ENCODE peak calls at places on chromosomes 13 and 19, in eight cellular contexts. A, Y, U, M, P, R, S and K are unnamed samples.

GRCh38 chr19:47253970-47254369 is 2.4 kb upstream of the CCDC9 start:
- DNase-seq in A (no peak), Y (no peak), U (no peak), M (no peak), P (no peak), R (no peak), S (no peak), K (no peak)

GRCh38 chr13:99356216-99357089 is 49.3 kb upstream of the GPR183 start:
- DNase-seq in A (no peak), Y (peak; percentile 31), U (peak; percentile 92), M (peak; percentile 92), P (peak; percentile 60), R (no peak), S (no peak), K (no peak)

GRCh38 chr13:44768233-44768632 is 192.1 kb upstream of the TSC22D1 start:
- DNase-seq in A (no peak), Y (no peak), U (no peak), M (peak; percentile 28), P (no peak), R (no peak), S (no peak), K (no peak)

GRCh38 chr19:30150626-30151025 is 208.6 kb downstream of the URI1 start:
- DNase-seq in A (no peak), Y (no peak), U (no peak), M (no peak), P (no peak), R (no peak), S (no peak), K (no peak)

GRCh38 chr19:33295621-33296472 is 6.5 kb downstream of the CEBPA start:
- DNase-seq in A (no peak), Y (no peak), U (no peak), M (no peak), P (no peak), R (no peak), S (no peak), K (no peak)

GRCh38 chr13:101140087-101140770 is 276.1 kb downstream of the NALCN start:
- DNase-seq in A (no peak), Y (no peak), U (no peak), M (no peak), P (no peak), R (no peak), S (no peak), K (no peak)

GRCh38 chr19:29506619-29506911 is 19.2 kb upstream of the VSTM2B start:
- DNase-seq in A (no peak), Y (no peak), U (no peak), M (no peak), P (no peak), R (no peak), S (no peak), K (no peak)

GRCh38 chr19:7934766-7935165 is 8.7 kb downstream of the TIMM44 start:
- DNase-seq in A (no peak), Y (no peak), U (no peak), M (no peak), P (no peak), R (no peak), S (no peak), K (no peak)

GRCh38 chr19:13827656-13828055 is 32.4 kb downstream of the ZSWIM4 start:
- DNase-seq in A (no peak), Y (no peak), U (no peak), M (no peak), P (no peak), R (no peak), S (no peak), K (no peak)

DNA sequence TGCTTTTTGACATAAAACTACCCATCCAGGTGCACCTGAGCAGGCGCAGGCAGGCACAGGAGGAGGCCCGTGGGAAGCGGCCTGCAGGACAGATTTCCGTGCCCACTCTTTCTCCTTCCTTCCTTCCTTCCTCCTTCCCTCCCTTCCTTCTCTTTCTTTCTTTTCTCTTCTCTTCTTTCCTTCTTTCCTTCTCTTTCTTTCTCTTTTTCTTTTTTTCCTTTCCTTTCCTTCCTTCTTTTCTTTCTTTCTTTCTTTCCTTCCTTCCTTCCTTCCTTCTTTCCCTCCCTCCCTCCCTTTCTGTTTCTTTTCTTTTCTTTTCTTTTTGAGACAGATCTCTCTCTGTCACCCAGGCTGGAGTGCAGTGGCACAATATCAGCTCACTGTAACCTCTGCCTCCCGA is 21.2 kb upstream of the TMEM255B start:
- DNase-seq in A (no peak), Y (no peak), U (no peak), M (no peak), P (no peak), R (no peak), S (no peak), K (no peak)
- TF ChIP-seq CTCF in A (no peak), Y (no peak), U (no peak), M (no peak), P (no peak), R (no peak), S (no peak), K (no peak)

DNA sequence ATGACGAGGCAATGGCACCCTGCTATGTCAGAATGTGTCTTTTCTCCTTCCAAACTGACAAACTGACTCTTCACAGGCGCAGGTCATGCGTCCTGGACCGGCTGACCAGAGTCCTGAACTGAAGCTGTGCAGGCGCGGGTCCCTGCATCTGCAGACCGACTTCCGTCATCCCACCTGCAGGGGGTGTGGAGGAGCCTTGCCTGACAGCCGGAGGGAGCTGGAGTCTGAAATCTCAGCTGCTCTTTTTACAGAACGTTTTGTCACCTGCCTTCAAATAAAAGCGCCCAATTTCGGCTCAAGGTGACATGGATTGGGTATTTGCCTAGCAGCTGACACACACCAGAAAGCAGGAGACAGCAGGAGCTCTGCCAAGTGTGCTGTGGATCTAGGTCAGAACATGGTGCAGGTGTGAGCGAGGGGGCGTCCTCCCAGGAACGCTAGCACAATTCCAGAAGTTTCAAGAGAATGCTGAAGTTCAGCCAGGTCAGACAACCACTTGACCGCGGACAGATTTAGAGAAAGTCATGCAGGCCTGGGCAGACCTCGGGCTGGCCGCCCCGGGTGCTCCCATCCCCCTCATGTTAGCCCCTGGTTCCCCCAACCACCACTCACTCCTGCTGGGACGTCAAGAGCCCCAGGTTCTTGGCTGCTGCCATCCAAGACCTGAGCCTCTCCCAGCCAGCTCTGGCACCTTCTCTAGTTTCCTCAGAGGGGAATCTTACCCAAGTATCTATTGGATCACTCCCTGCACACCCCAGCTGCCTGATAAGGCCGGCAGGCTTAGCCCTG is 32.8 kb downstream of the ELL start:
- DNase-seq in A (peak; percentile 90), Y (no peak), U (no peak), M (no peak), P (peak; percentile 74), R (no peak), S (peak; percentile 37), K (no peak)
- TF ChIP-seq CTCF in A (peak; percentile 53), Y (peak; percentile 33), U (peak; percentile 45), M (peak; percentile 16), P (peak; percentile 33), R (no peak), S (peak; percentile 63), K (peak; percentile 66)

DNA sequence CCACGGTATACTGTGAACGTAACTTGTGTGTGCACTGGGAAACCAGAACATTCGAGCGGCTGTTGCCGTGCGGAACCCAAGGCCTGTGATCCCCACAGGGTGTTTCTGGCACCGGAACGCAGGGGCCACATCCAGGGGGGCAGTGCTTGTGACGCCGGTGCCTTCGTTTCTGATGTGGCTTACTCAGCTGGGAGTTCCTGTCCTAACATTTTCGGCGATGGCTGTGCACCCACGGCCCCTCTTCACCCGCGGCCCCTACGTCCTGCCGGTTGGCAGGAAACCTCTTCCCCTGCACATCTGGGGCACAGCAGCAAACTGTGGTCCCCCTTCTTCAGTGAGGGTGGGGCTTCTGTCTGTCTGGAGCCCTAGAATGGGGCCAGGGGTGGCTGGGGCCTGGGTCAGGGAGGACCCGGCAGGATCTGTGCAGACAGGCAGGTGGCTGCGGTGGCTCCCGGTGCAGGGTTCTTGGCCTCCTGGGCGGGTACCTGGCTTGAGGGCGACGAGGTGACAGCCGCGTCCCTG is 26.2 kb downstream of the CSNK1G2 start:
- DNase-seq in A (no peak), Y (no peak), U (no peak), M (no peak), P (peak; percentile 48), R (no peak), S (no peak), K (no peak)
- TF ChIP-seq CTCF in A (no peak), Y (no peak), U (no peak), M (no peak), P (no peak), R (no peak), S (no peak), K (no peak)

GRCh38 chr19:3420244-3420755 is 53.9 kb downstream of the NFIC start:
- DNase-seq in A (no peak), Y (no peak), U (no peak), M (no peak), P (peak; percentile 70), R (no peak), S (no peak), K (no peak)
- TF ChIP-seq CTCF in A (no peak), Y (no peak), U (no peak), M (no peak), P (no peak), R (no peak), S (no peak), K (no peak)

GRCh38 chr13:88000239-88000638 is 329.1 kb downstream of the SLITRK5 start:
- DNase-seq in A (no peak), Y (no peak), U (no peak), M (no peak), P (no peak), R (no peak), S (no peak), K (no peak)
- TF ChIP-seq CTCF in A (no peak), Y (no peak), U (no peak), M (no peak), P (no peak), R (no peak), S (no peak), K (peak; percentile 49)

DNA sequence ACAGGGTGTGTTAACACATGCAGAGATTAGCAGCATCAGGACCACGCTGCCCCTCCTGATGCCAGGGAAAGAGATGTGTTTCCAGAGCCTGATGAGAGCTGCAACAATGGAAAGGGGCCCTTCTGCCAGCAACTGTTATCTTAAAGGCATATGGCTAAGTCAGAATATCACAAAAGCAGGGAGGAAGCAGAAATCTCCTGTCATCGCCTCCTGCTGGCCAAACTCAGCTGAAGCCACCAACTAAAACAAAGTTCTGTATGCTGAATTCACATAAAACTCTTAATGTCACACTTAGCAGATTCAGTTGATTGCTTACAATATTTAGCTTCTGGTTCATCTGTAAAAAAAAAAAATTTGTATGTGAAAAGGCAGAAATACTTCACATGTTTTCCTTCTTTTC is 178.2 kb downstream of the GPC5 start:
- DNase-seq in A (no peak), Y (no peak), U (no peak), M (no peak), P (no peak), R (no peak), S (no peak), K (no peak)
- TF ChIP-seq CTCF in A (no peak), Y (no peak), U (peak; percentile 14), M (peak; percentile 39), P (no peak), R (no peak), S (peak; percentile 60), K (peak; percentile 41)